ENCODE peak calls at places on chromosomes 2 and 18, in nine cellular contexts. H is esophagus squamous epithelium, B is neural progenitor cell, Z is SK-N-SH, R is upper lobe of right lung, G is GM23338, X is tibial nerve, A is heart left ventricle, U is suprapubic skin. L is an unnamed sample.

GRCh38 chr18:79922971-79923411 is 28.5 kb downstream of the SLC66A2 start:
- DNase-seq in B (no peak), H (no peak), U (peak; percentile 50), A (no peak), Z (no peak), X (no peak), G (no peak), R (peak; percentile 48), L (no peak)

GRCh38 chr2:19358242-19359020 is at the start of gene OSR1:
- DNase-seq in R (no peak), A (peak; percentile 66), U (peak; percentile 81), X (no peak), H (no peak), Z (peak; percentile 70), G (peak; percentile 84), B (peak; percentile 93), L (peak; percentile 75)

GRCh38 chr2:73830871-73831401 is 2.2 kb downstream of the STAMBP start:
- DNase-seq in H (no peak), X (no peak), U (no peak), B (no peak), A (no peak), R (no peak), Z (no peak), G (no peak), L (peak; percentile 72)

GRCh38 chr2:1855150-1855549 is 110.8 kb upstream of the PXDN start:
- DNase-seq in U (no peak), G (peak; percentile 80), B (peak; percentile 94), Z (peak; percentile 91), R (no peak), X (no peak), H (no peak), A (no peak), L (peak; percentile 32)

GRCh38 chr2:238652053-238652770 is 195.7 kb upstream of the TWIST2 start:
- DNase-seq in A (no peak), X (no peak), R (no peak), H (no peak), B (no peak), Z (no peak), G (no peak), U (no peak), L (no peak)

GRCh38 chr18:34697233-34697632 is 12.9 kb upstream of the DTNA start:
- DNase-seq in G (no peak), H (no peak), Z (no peak), R (no peak), X (no peak), U (no peak), B (no peak), A (no peak), L (no peak)

GRCh38 chr2:85524567-85524923 is 14.4 kb upstream of the MAT2A start:
- DNase-seq in U (peak; percentile 42), X (no peak), B (peak; percentile 49), A (no peak), R (no peak), G (peak; percentile 43), Z (peak; percentile 75), H (no peak), L (no peak)

GRCh38 chr2:238169708-238170251 is 11.0 kb downstream of the ERFE start:
- DNase-seq in R (peak; percentile 58), G (no peak), H (no peak), U (no peak), B (no peak), A (no peak), X (peak; percentile 39), Z (peak; percentile 20), L (peak; percentile 92)

GRCh38 chr2:209445485-209445884 is 21.6 kb downstream of the MAP2 start:
- DNase-seq in R (no peak), G (no peak), H (no peak), A (no peak), U (no peak), Z (no peak), X (no peak), B (no peak), L (no peak)

GRCh38 chr2:209456489-209456888 is 32.6 kb downstream of the MAP2 start:
- DNase-seq in H (no peak), X (no peak), U (no peak), A (no peak), R (no peak), B (no peak), G (no peak), Z (no peak), L (no peak)

DNA sequence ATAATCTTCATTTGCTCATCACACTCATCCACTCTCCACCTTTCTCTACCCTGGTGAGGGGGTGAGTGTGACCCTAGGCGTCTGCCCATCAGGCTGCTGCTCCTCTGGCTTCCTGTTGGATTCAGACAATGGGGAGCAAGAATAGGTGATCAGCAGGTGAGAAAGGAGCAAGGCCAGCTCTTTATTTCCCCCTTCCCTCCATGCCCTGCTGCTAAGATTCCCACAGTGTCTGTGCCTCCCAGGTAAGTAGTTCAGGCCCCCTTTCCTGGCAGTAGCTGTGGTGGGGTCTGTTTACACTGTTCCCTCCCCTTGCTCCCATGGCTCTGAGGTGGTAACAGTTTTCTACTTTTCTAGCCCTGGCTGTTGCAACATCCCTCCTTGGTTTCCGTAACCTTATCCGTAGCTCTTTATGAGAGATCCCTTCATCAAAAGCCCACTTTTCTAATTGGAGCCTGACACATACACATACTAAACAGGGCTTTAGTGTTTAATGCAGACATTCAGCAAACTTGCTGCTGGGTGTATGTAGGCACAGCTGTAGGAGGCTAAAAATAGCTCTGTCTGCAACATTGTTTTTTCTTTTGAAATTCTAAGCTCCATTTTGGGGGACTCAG is 27.5 kb downstream of the MAP2 start:
- DNase-seq in U (no peak), X (no peak), G (peak; percentile 65), H (no peak), R (no peak), Z (no peak), A (no peak), B (peak; percentile 4), L (no peak)
- H3K4me3 ChIP-seq in U (no peak overlapping the region), X (no peak overlapping the region), G (no peak overlapping the region), H (no peak overlapping the region), R (no peak overlapping the region), Z (no peak overlapping the region), A (no peak overlapping the region), B (no peak overlapping the region), L (no peak overlapping the region)

GRCh38 chr18:23137788-23138216 is 2.5 kb downstream of the CABLES1 start:
- DNase-seq in Z (no peak), A (no peak), B (no peak), R (no peak), H (no peak), G (no peak), U (no peak), X (no peak), L (no peak)
- H3K27ac ChIP-seq in Z (no peak overlapping the region), A (no peak overlapping the region), B (no peak overlapping the region), R (peak overlapping the region; percentile 79), H (peak overlapping the region; percentile 80), G (no peak overlapping the region), U (peak overlapping the region; percentile 86), X (no peak overlapping the region), L (no peak overlapping the region)

GRCh38 chr2:105546623-105546964 is 147.7 kb upstream of the FHL2 start:
- DNase-seq in H (no peak), R (no peak), A (no peak), X (no peak), U (no peak), G (no peak), Z (no peak), B (no peak), L (no peak)

GRCh38 chr2:105541189-105542050 is 142.6 kb upstream of the FHL2 start:
- DNase-seq in A (no peak), R (no peak), X (no peak), B (no peak), Z (no peak), U (no peak), G (no peak), H (no peak), L (no peak)

GRCh38 chr2:105544591-105545377 is 145.9 kb upstream of the FHL2 start:
- DNase-seq in Z (no peak), R (no peak), A (no peak), U (no peak), H (no peak), X (no peak), G (no peak), B (no peak), L (no peak)

GRCh38 chr2:105540642-105541041 is 141.8 kb upstream of the FHL2 start:
- DNase-seq in H (no peak), U (no peak), X (no peak), R (no peak), A (no peak), B (no peak), Z (no peak), G (no peak), L (no peak)

DNA sequence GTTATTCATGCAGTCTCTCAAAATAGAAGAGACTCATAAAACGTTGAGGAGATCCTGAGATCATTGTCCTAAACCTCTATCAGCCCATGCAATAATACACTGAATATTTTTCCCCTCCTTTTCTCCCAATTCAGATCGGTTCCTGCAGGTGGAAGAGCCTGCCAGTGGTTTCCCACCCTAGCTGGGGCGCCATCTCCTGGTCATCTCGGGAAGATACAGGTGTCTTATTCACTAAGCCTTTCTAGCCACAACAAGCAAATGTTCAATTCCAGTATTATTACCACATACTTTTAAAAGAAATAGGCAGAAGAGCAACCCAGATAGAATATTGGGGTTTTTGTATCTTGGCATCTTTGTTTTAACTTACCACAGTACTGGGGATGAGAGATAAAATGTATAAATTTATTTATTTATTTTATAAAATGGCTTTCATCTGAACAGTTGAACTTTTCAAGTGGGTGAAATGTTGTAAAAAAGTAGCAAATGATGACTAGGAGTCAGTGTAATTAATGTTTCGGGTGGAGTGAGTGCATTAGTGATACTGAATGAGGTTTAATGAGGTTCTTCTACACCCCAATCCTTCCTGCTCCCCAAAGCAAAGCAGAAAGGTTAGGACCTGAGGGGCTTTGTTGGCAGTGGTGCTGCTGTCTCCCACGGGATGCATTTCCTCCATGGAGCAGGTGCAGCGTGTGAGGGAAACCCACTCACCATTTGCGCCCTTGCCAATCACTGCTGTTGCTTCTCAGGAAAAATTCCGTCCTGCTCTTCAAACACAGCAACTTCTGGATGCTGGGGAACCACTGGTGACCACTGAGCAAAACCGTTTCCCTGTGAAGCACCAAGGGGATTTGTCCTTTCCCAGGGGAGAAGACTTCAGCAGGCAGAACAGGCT is 147.1 kb upstream of the FHL2 start:
- DNase-seq in X (peak; percentile 68), G (peak; percentile 80), Z (peak; percentile 75), U (no peak), A (peak; percentile 72), R (no peak), B (peak; percentile 80), H (no peak), L (peak; percentile 48)
- TF ChIP-seq CTCF in X (peak; percentile 64), G (peak; percentile 98), Z (peak; percentile 89), U (peak; percentile 67), A (peak; percentile 74), R (peak; percentile 80), B (peak; percentile 94), H (peak; percentile 76), L (peak; percentile 91)

GRCh38 chr18:45739848-45740247 is 15.9 kb downstream of the SLC14A1 start:
- DNase-seq in B (no peak), G (no peak), R (no peak), U (no peak), H (no peak), Z (no peak), A (no peak), X (no peak), L (no peak)

GRCh38 chr18:45739268-45739667 is 15.3 kb downstream of the SLC14A1 start:
- DNase-seq in X (no peak), A (no peak), R (no peak), H (no peak), G (no peak), B (no peak), Z (no peak), U (no peak), L (no peak)

GRCh38 chr18:45738660-45739059 is 14.7 kb downstream of the SLC14A1 start:
- DNase-seq in H (no peak), A (no peak), X (no peak), R (no peak), Z (no peak), B (no peak), U (no peak), G (peak; percentile 32), L (no peak)

GRCh38 chr18:45745817-45746461 is 22.0 kb downstream of the SLC14A1 start:
- DNase-seq in B (no peak), A (peak; percentile 35), X (no peak), Z (no peak), U (no peak), H (no peak), G (no peak), R (no peak), L (no peak)

DNA sequence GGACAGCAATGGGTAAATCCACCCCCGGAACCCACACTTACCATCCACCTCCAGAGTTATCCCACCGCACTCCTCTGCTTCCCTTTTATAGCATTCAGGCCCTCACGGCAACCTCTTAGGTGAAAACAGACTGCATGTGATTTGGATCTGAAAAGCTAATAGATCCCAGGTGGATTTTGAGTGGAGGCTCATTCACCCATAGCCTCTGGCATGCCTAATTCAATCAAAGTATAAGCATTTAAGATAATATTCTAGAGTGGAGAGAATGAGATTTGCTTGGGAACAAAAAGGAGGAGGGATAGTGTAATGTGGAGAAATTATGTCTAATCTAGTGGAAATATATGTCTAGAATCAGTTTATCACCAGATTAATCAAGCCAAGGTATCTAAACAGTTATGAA is 17.1 kb downstream of the SLC14A1 start:
- DNase-seq in X (no peak), A (no peak), Z (peak; percentile 38), B (no peak), R (no peak), G (no peak), H (no peak), U (no peak), L (no peak)
- H3K4me3 ChIP-seq in X (no peak overlapping the region), A (peak overlapping the region; percentile 57), Z (no peak overlapping the region), B (no peak overlapping the region), R (no peak overlapping the region), G (no peak overlapping the region), H (no peak overlapping the region), U (no peak overlapping the region), L (no peak overlapping the region)

L was measured in brain microvascular endothelial cell.